ENCODE peak calls at places on chromosomes 7 and 10, in seven cellular contexts. One of them, this sample, is unnamed.

GRCh38 chr10:90051053-90051452 is 349.7 kb downstream of the KIF20B start:
- DNase-seq in NCI-H748 treated with DMSO at 0.1 percent for 48 hours: no peak
- DNase-seq in caudate nucleus: no peak
- DNase-seq in CD8-positive, alpha-beta T cell: no peak
- DNase-seq in NCI-H774: no peak
- DNase-seq in iris pigment epithelial cell: no peak
- DNase-seq in GDM1: no peak
- DNase-seq in this sample: no peak

GRCh38 chr7:139673230-139673629 is 104.6 kb downstream of the HIPK2 start:
- DNase-seq in NCI-H748 treated with DMSO at 0.1 percent for 48 hours: no peak
- DNase-seq in caudate nucleus: no peak
- DNase-seq in CD8-positive, alpha-beta T cell: no peak
- DNase-seq in NCI-H774: no peak
- DNase-seq in iris pigment epithelial cell: no peak
- DNase-seq in GDM1: no peak
- DNase-seq in this sample: no peak

GRCh38 chr10:114632869-114633715 is 25.0 kb downstream of the ABLIM1 start:
- DNase-seq in NCI-H748 treated with DMSO at 0.1 percent for 48 hours: no peak
- DNase-seq in caudate nucleus: no peak
- DNase-seq in CD8-positive, alpha-beta T cell: no peak
- DNase-seq in NCI-H774: no peak
- DNase-seq in iris pigment epithelial cell: peak
- DNase-seq in GDM1: no peak
- DNase-seq in this sample: no peak

GRCh38 chr10:30396708-30397107 is 37.3 kb upstream of the MAP3K8 start:
- DNase-seq in NCI-H748 treated with DMSO at 0.1 percent for 48 hours: no peak
- DNase-seq in caudate nucleus: no peak
- DNase-seq in CD8-positive, alpha-beta T cell: no peak
- DNase-seq in NCI-H774: no peak
- DNase-seq in iris pigment epithelial cell: no peak
- DNase-seq in GDM1: no peak
- DNase-seq in this sample: no peak

GRCh38 chr7:151017370-151017952 is 6.8 kb downstream of the ATG9B start:
- DNase-seq in NCI-H748 treated with DMSO at 0.1 percent for 48 hours: no peak
- DNase-seq in caudate nucleus: no peak
- DNase-seq in CD8-positive, alpha-beta T cell: no peak
- DNase-seq in NCI-H774: no peak
- DNase-seq in iris pigment epithelial cell: no peak
- DNase-seq in GDM1: no peak
- DNase-seq in this sample: no peak

GRCh38 chr7:19899517-19899916 is 126.1 kb upstream of the TMEM196 start:
- DNase-seq in NCI-H748 treated with DMSO at 0.1 percent for 48 hours: no peak
- DNase-seq in caudate nucleus: no peak
- DNase-seq in CD8-positive, alpha-beta T cell: no peak
- DNase-seq in NCI-H774: no peak
- DNase-seq in iris pigment epithelial cell: peak
- DNase-seq in GDM1: no peak
- DNase-seq in this sample: no peak

GRCh38 chr10:77614778-77615625 is 22.6 kb downstream of the KCNMA1 start:
- DNase-seq in NCI-H748 treated with DMSO at 0.1 percent for 48 hours: no peak
- DNase-seq in caudate nucleus: no peak
- DNase-seq in CD8-positive, alpha-beta T cell: no peak
- DNase-seq in NCI-H774: no peak
- DNase-seq in iris pigment epithelial cell: peak
- DNase-seq in GDM1: no peak
- DNase-seq in this sample: no peak

GRCh38 chr7:142438923-142439515 is 181.2 kb upstream of the PRSS58 start:
- DNase-seq in NCI-H748 treated with DMSO at 0.1 percent for 48 hours: no peak
- DNase-seq in caudate nucleus: no peak
- DNase-seq in CD8-positive, alpha-beta T cell: no peak
- DNase-seq in NCI-H774: no peak
- DNase-seq in iris pigment epithelial cell: no peak
- DNase-seq in GDM1: no peak
- DNase-seq in this sample: no peak

GRCh38 chr10:127195041-127195506 is 1.3 kb downstream of the INSYN2A start:
- DNase-seq in NCI-H748 treated with DMSO at 0.1 percent for 48 hours: no peak
- DNase-seq in caudate nucleus: no peak
- DNase-seq in CD8-positive, alpha-beta T cell: no peak
- DNase-seq in NCI-H774: no peak
- DNase-seq in iris pigment epithelial cell: peak
- DNase-seq in GDM1: no peak
- DNase-seq in this sample: no peak

GRCh38 chr10:82211331-82211730 is 336.3 kb downstream of the NRG3 start:
- DNase-seq in NCI-H748 treated with DMSO at 0.1 percent for 48 hours: no peak
- DNase-seq in caudate nucleus: no peak
- DNase-seq in CD8-positive, alpha-beta T cell: no peak
- DNase-seq in NCI-H774: no peak
- DNase-seq in iris pigment epithelial cell: no peak
- DNase-seq in GDM1: no peak
- DNase-seq in this sample: no peak

GRCh38 chr7:151384352-151384697 is 25.5 kb downstream of the WDR86 start:
- DNase-seq in NCI-H748 treated with DMSO at 0.1 percent for 48 hours: no peak
- DNase-seq in caudate nucleus: no peak
- DNase-seq in CD8-positive, alpha-beta T cell: no peak
- DNase-seq in NCI-H774: no peak
- DNase-seq in iris pigment epithelial cell: no peak
- DNase-seq in GDM1: no peak
- DNase-seq in this sample: no peak

GRCh38 chr10:48604039-48604407 is 850 bp downstream of the ARHGAP22 start:
- DNase-seq in NCI-H748 treated with DMSO at 0.1 percent for 48 hours: no peak
- DNase-seq in caudate nucleus: no peak
- DNase-seq in CD8-positive, alpha-beta T cell: peak
- DNase-seq in NCI-H774: no peak
- DNase-seq in iris pigment epithelial cell: no peak
- DNase-seq in GDM1: no peak
- DNase-seq in this sample: no peak

GRCh38 chr7:148558914-148559313 is 31.7 kb upstream of the C7orf33 start:
- DNase-seq in NCI-H748 treated with DMSO at 0.1 percent for 48 hours: no peak
- DNase-seq in caudate nucleus: no peak
- DNase-seq in CD8-positive, alpha-beta T cell: no peak
- DNase-seq in NCI-H774: no peak
- DNase-seq in iris pigment epithelial cell: no peak
- DNase-seq in GDM1: no peak
- DNase-seq in this sample: no peak

GRCh38 chr10:103820101-103821062 is 35.0 kb downstream of the SH3PXD2A start:
- DNase-seq in NCI-H748 treated with DMSO at 0.1 percent for 48 hours: no peak
- DNase-seq in caudate nucleus: no peak
- DNase-seq in CD8-positive, alpha-beta T cell: no peak
- DNase-seq in NCI-H774: no peak
- DNase-seq in iris pigment epithelial cell: no peak
- DNase-seq in GDM1: peak
- DNase-seq in this sample: no peak

GRCh38 chr10:89233033-89233432 is 18.5 kb downstream of the LIPA start:
- DNase-seq in NCI-H748 treated with DMSO at 0.1 percent for 48 hours: no peak
- DNase-seq in caudate nucleus: no peak
- DNase-seq in CD8-positive, alpha-beta T cell: no peak
- DNase-seq in NCI-H774: no peak
- DNase-seq in iris pigment epithelial cell: no peak
- DNase-seq in GDM1: no peak
- DNase-seq in this sample: no peak

GRCh38 chr7:54967384-54967783 is 51.4 kb upstream of the EGFR start:
- DNase-seq in NCI-H748 treated with DMSO at 0.1 percent for 48 hours: no peak
- DNase-seq in caudate nucleus: no peak
- DNase-seq in CD8-positive, alpha-beta T cell: no peak
- DNase-seq in NCI-H774: no peak
- DNase-seq in iris pigment epithelial cell: peak
- DNase-seq in GDM1: no peak
- DNase-seq in this sample: no peak

GRCh38 chr10:96719850-96720421 is 378 bp downstream of the PIK3AP1 start:
- DNase-seq in NCI-H748 treated with DMSO at 0.1 percent for 48 hours: peak
- DNase-seq in caudate nucleus: no peak
- DNase-seq in CD8-positive, alpha-beta T cell: peak
- DNase-seq in NCI-H774: no peak
- DNase-seq in iris pigment epithelial cell: no peak
- DNase-seq in GDM1: peak
- DNase-seq in this sample: peak

GRCh38 chr10:91381562-91381923 is 28.6 kb upstream of the HECTD2 start:
- DNase-seq in NCI-H748 treated with DMSO at 0.1 percent for 48 hours: no peak
- DNase-seq in caudate nucleus: no peak
- DNase-seq in CD8-positive, alpha-beta T cell: no peak
- DNase-seq in NCI-H774: no peak
- DNase-seq in iris pigment epithelial cell: no peak
- DNase-seq in GDM1: no peak
- DNase-seq in this sample: no peak

GRCh38 chr7:101804087-101804631 is 13.3 kb upstream of the CUX1 start:
- DNase-seq in NCI-H748 treated with DMSO at 0.1 percent for 48 hours: no peak
- DNase-seq in caudate nucleus: no peak
- DNase-seq in CD8-positive, alpha-beta T cell: peak
- DNase-seq in NCI-H774: no peak
- DNase-seq in iris pigment epithelial cell: no peak
- DNase-seq in GDM1: no peak
- DNase-seq in this sample: peak

GRCh38 chr7:55522268-55522902 is 49.9 kb downstream of the VOPP1 start:
- DNase-seq in NCI-H748 treated with DMSO at 0.1 percent for 48 hours: no peak
- DNase-seq in caudate nucleus: no peak
- DNase-seq in CD8-positive, alpha-beta T cell: no peak
- DNase-seq in NCI-H774: no peak
- DNase-seq in iris pigment epithelial cell: no peak
- DNase-seq in GDM1: no peak
- DNase-seq in this sample: no peak

GRCh38 chr10:97861351-97861750 is 11.7 kb downstream of the GOLGA7B start:
- DNase-seq in NCI-H748 treated with DMSO at 0.1 percent for 48 hours: no peak
- DNase-seq in caudate nucleus: peak
- DNase-seq in CD8-positive, alpha-beta T cell: no peak
- DNase-seq in NCI-H774: no peak
- DNase-seq in iris pigment epithelial cell: peak
- DNase-seq in GDM1: no peak
- DNase-seq in this sample: no peak

GRCh38 chr10:6171891-6172354 is 30.8 kb upstream of the PFKFB3 start:
- DNase-seq in NCI-H748 treated with DMSO at 0.1 percent for 48 hours: no peak
- DNase-seq in caudate nucleus: peak
- DNase-seq in CD8-positive, alpha-beta T cell: no peak
- DNase-seq in NCI-H774: no peak
- DNase-seq in iris pigment epithelial cell: peak
- DNase-seq in GDM1: peak
- DNase-seq in this sample: no peak

GRCh38 chr10:46299531-46300366 is 13.0 kb downstream of the ANTXRL start:
- DNase-seq in NCI-H748 treated with DMSO at 0.1 percent for 48 hours: no peak
- DNase-seq in caudate nucleus: no peak
- DNase-seq in CD8-positive, alpha-beta T cell: peak
- DNase-seq in NCI-H774: no peak
- DNase-seq in iris pigment epithelial cell: no peak
- DNase-seq in GDM1: no peak
- DNase-seq in this sample: no peak

GRCh38 chr7:153044981-153045380 is 285.4 kb downstream of the ACTR3B start:
- DNase-seq in NCI-H748 treated with DMSO at 0.1 percent for 48 hours: no peak
- DNase-seq in caudate nucleus: no peak
- DNase-seq in CD8-positive, alpha-beta T cell: no peak
- DNase-seq in NCI-H774: no peak
- DNase-seq in iris pigment epithelial cell: no peak
- DNase-seq in GDM1: no peak
- DNase-seq in this sample: no peak

GRCh38 chr7:91397612-91398011 is 133.4 kb downstream of the FZD1 start:
- DNase-seq in NCI-H748 treated with DMSO at 0.1 percent for 48 hours: peak
- DNase-seq in caudate nucleus: no peak
- DNase-seq in CD8-positive, alpha-beta T cell: no peak
- DNase-seq in NCI-H774: peak
- DNase-seq in iris pigment epithelial cell: no peak
- DNase-seq in GDM1: no peak
- DNase-seq in this sample: no peak

GRCh38 chr10:7350541-7351195 is 60.2 kb downstream of the SFMBT2 start:
- DNase-seq in NCI-H748 treated with DMSO at 0.1 percent for 48 hours: no peak
- DNase-seq in caudate nucleus: no peak
- DNase-seq in CD8-positive, alpha-beta T cell: no peak
- DNase-seq in NCI-H774: no peak
- DNase-seq in iris pigment epithelial cell: no peak
- DNase-seq in GDM1: no peak
- DNase-seq in this sample: no peak

GRCh38 chr10:12042409-12042796 is 206 bp downstream of the UPF2 start:
- DNase-seq in NCI-H748 treated with DMSO at 0.1 percent for 48 hours: no peak
- DNase-seq in caudate nucleus: peak
- DNase-seq in CD8-positive, alpha-beta T cell: no peak
- DNase-seq in NCI-H774: no peak
- DNase-seq in iris pigment epithelial cell: peak
- DNase-seq in GDM1: no peak
- DNase-seq in this sample: peak

GRCh38 chr7:82020076-82020475 is 250.2 kb upstream of the HGF start:
- DNase-seq in NCI-H748 treated with DMSO at 0.1 percent for 48 hours: no peak
- DNase-seq in caudate nucleus: no peak
- DNase-seq in CD8-positive, alpha-beta T cell: no peak
- DNase-seq in NCI-H774: no peak
- DNase-seq in iris pigment epithelial cell: no peak
- DNase-seq in GDM1: no peak
- DNase-seq in this sample: no peak

GRCh38 chr7:127885222-127885772 is 145.9 kb downstream of the LRRC4 start:
- DNase-seq in NCI-H748 treated with DMSO at 0.1 percent for 48 hours: no peak
- DNase-seq in caudate nucleus: no peak
- DNase-seq in CD8-positive, alpha-beta T cell: no peak
- DNase-seq in NCI-H774: no peak
- DNase-seq in iris pigment epithelial cell: no peak
- DNase-seq in GDM1: no peak
- DNase-seq in this sample: no peak

GRCh38 chr7:143049380-143049779 is 2.8 kb upstream of the OR6V1 start:
- DNase-seq in NCI-H748 treated with DMSO at 0.1 percent for 48 hours: no peak
- DNase-seq in caudate nucleus: no peak
- DNase-seq in CD8-positive, alpha-beta T cell: no peak
- DNase-seq in NCI-H774: no peak
- DNase-seq in iris pigment epithelial cell: no peak
- DNase-seq in GDM1: no peak
- DNase-seq in this sample: no peak

This sample was measured in T-cell.